ENCODE peak calls at places on chromosomes 1 and 21, in ten cellular contexts. One of them, this sample, is unnamed.
A peak's percentile ranks its signal among the peaks of the same experiment; 100 is the strongest.

GRCh38 chr1:9798236-9799130 is 25.3 kb downstream of the CLSTN1 start:
- DNase-seq in uterus: peak; percentile 72
- DNase-seq in testis: no peak
- DNase-seq in suprapubic skin: peak; percentile 24
- DNase-seq in sigmoid colon: peak; percentile 66
- DNase-seq in IMR-90: peak; percentile 18
- DNase-seq in heart left ventricle: no peak
- DNase-seq in thyroid gland: no peak
- DNase-seq in tibial nerve: no peak
- DNase-seq in right lobe of liver: no peak
- DNase-seq in this sample: no peak

GRCh38 chr1:21451981-21452411 is 12.1 kb downstream of the NBPF3 start:
- DNase-seq in heart left ventricle: no peak
- DNase-seq in IMR-90: peak; percentile 62
- DNase-seq in suprapubic skin: no peak
- DNase-seq in right lobe of liver: no peak
- DNase-seq in thyroid gland: no peak
- DNase-seq in testis: no peak
- DNase-seq in uterus: no peak
- DNase-seq in tibial nerve: no peak
- DNase-seq in sigmoid colon: no peak
- DNase-seq in this sample: no peak

GRCh38 chr1:9721606-9722377 is 70.3 kb downstream of the PIK3CD start:
- DNase-seq in IMR-90: no peak
- DNase-seq in testis: peak; percentile 46
- DNase-seq in heart left ventricle: no peak
- DNase-seq in sigmoid colon: no peak
- DNase-seq in thyroid gland: no peak
- DNase-seq in tibial nerve: no peak
- DNase-seq in suprapubic skin: no peak
- DNase-seq in right lobe of liver: no peak
- DNase-seq in uterus: no peak
- DNase-seq in this sample: no peak

GRCh38 chr1:244272471-244273261 is 179.0 kb downstream of the ADSS2 start:
- DNase-seq in IMR-90: peak; percentile 92
- DNase-seq in uterus: peak; percentile 77
- DNase-seq in right lobe of liver: peak; percentile 72
- DNase-seq in testis: peak; percentile 80
- DNase-seq in thyroid gland: peak; percentile 67
- DNase-seq in suprapubic skin: no peak
- DNase-seq in tibial nerve: peak; percentile 75
- DNase-seq in sigmoid colon: peak; percentile 84
- DNase-seq in heart left ventricle: peak; percentile 68
- DNase-seq in this sample: peak; percentile 76

GRCh38 chr1:9121891-9122409 is 7.0 kb downstream of the GPR157 start:
- DNase-seq in IMR-90: no peak
- DNase-seq in testis: no peak
- DNase-seq in thyroid gland: peak; percentile 38
- DNase-seq in uterus: no peak
- DNase-seq in right lobe of liver: no peak
- DNase-seq in tibial nerve: no peak
- DNase-seq in suprapubic skin: no peak
- DNase-seq in sigmoid colon: no peak
- DNase-seq in heart left ventricle: no peak
- DNase-seq in this sample: no peak

GRCh38 chr1:248622491-248623106 is 12.3 kb downstream of the OR2T11 start:
- DNase-seq in right lobe of liver: no peak
- DNase-seq in suprapubic skin: no peak
- DNase-seq in heart left ventricle: no peak
- DNase-seq in uterus: no peak
- DNase-seq in IMR-90: peak; percentile 0
- DNase-seq in thyroid gland: no peak
- DNase-seq in tibial nerve: no peak
- DNase-seq in testis: no peak
- DNase-seq in sigmoid colon: no peak
- DNase-seq in this sample: no peak

GRCh38 chr21:42364304-42364865 is 1.9 kb downstream of the TFF1 start:
- DNase-seq in tibial nerve: no peak
- DNase-seq in heart left ventricle: no peak
- DNase-seq in IMR-90: no peak
- DNase-seq in uterus: no peak
- DNase-seq in thyroid gland: no peak
- DNase-seq in testis: no peak
- DNase-seq in sigmoid colon: no peak
- DNase-seq in right lobe of liver: no peak
- DNase-seq in suprapubic skin: no peak
- DNase-seq in this sample: no peak

GRCh38 chr1:48061162-48062136 is 64.3 kb upstream of the TRABD2B start:
- DNase-seq in right lobe of liver: peak; percentile 67
- DNase-seq in heart left ventricle: peak; percentile 47
- DNase-seq in testis: peak; percentile 74
- DNase-seq in suprapubic skin: no peak
- DNase-seq in sigmoid colon: no peak
- DNase-seq in uterus: no peak
- DNase-seq in IMR-90: peak; percentile 35
- DNase-seq in tibial nerve: peak; percentile 86
- DNase-seq in thyroid gland: peak; percentile 58
- DNase-seq in this sample: peak; percentile 55

GRCh38 chr1:84103197-84103992 is 40.7 kb upstream of the PRKACB start:
- DNase-seq in uterus: peak; percentile 41
- DNase-seq in sigmoid colon: peak; percentile 77
- DNase-seq in heart left ventricle: peak; percentile 30
- DNase-seq in IMR-90: peak; percentile 93
- DNase-seq in thyroid gland: peak; percentile 58
- DNase-seq in tibial nerve: no peak
- DNase-seq in suprapubic skin: no peak
- DNase-seq in testis: peak; percentile 40
- DNase-seq in right lobe of liver: peak; percentile 44
- DNase-seq in this sample: peak; percentile 56
- H3K27ac ChIP-seq in uterus: no peak overlapping the region
- H3K27ac ChIP-seq in sigmoid colon: no peak overlapping the region
- H3K27ac ChIP-seq in heart left ventricle: no peak overlapping the region
- H3K27ac ChIP-seq in IMR-90: peak overlapping the region; percentile 41
- H3K27ac ChIP-seq in thyroid gland: peak overlapping the region; percentile 22
- H3K27ac ChIP-seq in tibial nerve: no peak overlapping the region
- H3K27ac ChIP-seq in suprapubic skin: no peak overlapping the region
- H3K27ac ChIP-seq in testis: no peak overlapping the region
- H3K27ac ChIP-seq in right lobe of liver: no peak overlapping the region
- H3K27ac ChIP-seq in this sample: no peak overlapping the region

GRCh38 chr1:53060580-53060979 is 1.4 kb upstream of the PODN start:
- DNase-seq in right lobe of liver: no peak
- DNase-seq in testis: peak; percentile 53
- DNase-seq in suprapubic skin: no peak
- DNase-seq in uterus: peak; percentile 69
- DNase-seq in sigmoid colon: peak; percentile 82
- DNase-seq in tibial nerve: peak; percentile 73
- DNase-seq in thyroid gland: no peak
- DNase-seq in heart left ventricle: no peak
- DNase-seq in IMR-90: peak; percentile 81
- DNase-seq in this sample: no peak

GRCh38 chr1:53063744-53064515 is 1.9 kb downstream of the PODN start:
- DNase-seq in IMR-90: no peak
- DNase-seq in suprapubic skin: no peak
- DNase-seq in tibial nerve: no peak
- DNase-seq in sigmoid colon: no peak
- DNase-seq in right lobe of liver: no peak
- DNase-seq in testis: peak; percentile 13
- DNase-seq in thyroid gland: no peak
- DNase-seq in uterus: no peak
- DNase-seq in heart left ventricle: no peak
- DNase-seq in this sample: no peak

GRCh38 chr1:53062731-53063591 is 948 bp downstream of the PODN start:
- DNase-seq in IMR-90: no peak
- DNase-seq in heart left ventricle: no peak
- DNase-seq in thyroid gland: peak; percentile 28
- DNase-seq in sigmoid colon: peak; percentile 69
- DNase-seq in testis: peak; percentile 17
- DNase-seq in uterus: peak; percentile 33
- DNase-seq in suprapubic skin: no peak
- DNase-seq in tibial nerve: no peak
- DNase-seq in right lobe of liver: no peak
- DNase-seq in this sample: no peak

GRCh38 chr1:53061123-53061858 is 722 bp upstream of the PODN start:
- DNase-seq in thyroid gland: peak; percentile 19
- DNase-seq in uterus: peak; percentile 78
- DNase-seq in testis: peak; percentile 76
- DNase-seq in heart left ventricle: no peak
- DNase-seq in tibial nerve: peak; percentile 86
- DNase-seq in right lobe of liver: no peak
- DNase-seq in suprapubic skin: no peak
- DNase-seq in IMR-90: no peak
- DNase-seq in sigmoid colon: peak; percentile 88
- DNase-seq in this sample: no peak

GRCh38 chr1:53061859-53062714 is at the start of gene PODN:
- DNase-seq in IMR-90: no peak
- DNase-seq in heart left ventricle: peak; percentile 40
- DNase-seq in suprapubic skin: no peak
- DNase-seq in right lobe of liver: no peak
- DNase-seq in sigmoid colon: peak; percentile 86
- DNase-seq in tibial nerve: peak; percentile 63
- DNase-seq in uterus: peak; percentile 80
- DNase-seq in testis: peak; percentile 71
- DNase-seq in thyroid gland: peak; percentile 17
- DNase-seq in this sample: no peak
- H3K27me3 ChIP-seq in IMR-90: peaks cover 2% of the 10 kb centered on the region
- H3K27me3 ChIP-seq in heart left ventricle: no peaks in the 10 kb centered on the region
- H3K27me3 ChIP-seq in suprapubic skin: peaks cover 29% of the 10 kb centered on the region
- H3K27me3 ChIP-seq in right lobe of liver: peaks cover 3% of the 10 kb centered on the region
- H3K27me3 ChIP-seq in sigmoid colon: no peaks in the 10 kb centered on the region
- H3K27me3 ChIP-seq in tibial nerve: peaks cover 14% of the 10 kb centered on the region
- H3K27me3 ChIP-seq in uterus: no peaks in the 10 kb centered on the region
- H3K27me3 ChIP-seq in testis: no peaks in the 10 kb centered on the region
- H3K27me3 ChIP-seq in thyroid gland: peaks cover 5% of the 10 kb centered on the region
- H3K27me3 ChIP-seq in this sample: no peaks in the 10 kb centered on the region

DNA sequence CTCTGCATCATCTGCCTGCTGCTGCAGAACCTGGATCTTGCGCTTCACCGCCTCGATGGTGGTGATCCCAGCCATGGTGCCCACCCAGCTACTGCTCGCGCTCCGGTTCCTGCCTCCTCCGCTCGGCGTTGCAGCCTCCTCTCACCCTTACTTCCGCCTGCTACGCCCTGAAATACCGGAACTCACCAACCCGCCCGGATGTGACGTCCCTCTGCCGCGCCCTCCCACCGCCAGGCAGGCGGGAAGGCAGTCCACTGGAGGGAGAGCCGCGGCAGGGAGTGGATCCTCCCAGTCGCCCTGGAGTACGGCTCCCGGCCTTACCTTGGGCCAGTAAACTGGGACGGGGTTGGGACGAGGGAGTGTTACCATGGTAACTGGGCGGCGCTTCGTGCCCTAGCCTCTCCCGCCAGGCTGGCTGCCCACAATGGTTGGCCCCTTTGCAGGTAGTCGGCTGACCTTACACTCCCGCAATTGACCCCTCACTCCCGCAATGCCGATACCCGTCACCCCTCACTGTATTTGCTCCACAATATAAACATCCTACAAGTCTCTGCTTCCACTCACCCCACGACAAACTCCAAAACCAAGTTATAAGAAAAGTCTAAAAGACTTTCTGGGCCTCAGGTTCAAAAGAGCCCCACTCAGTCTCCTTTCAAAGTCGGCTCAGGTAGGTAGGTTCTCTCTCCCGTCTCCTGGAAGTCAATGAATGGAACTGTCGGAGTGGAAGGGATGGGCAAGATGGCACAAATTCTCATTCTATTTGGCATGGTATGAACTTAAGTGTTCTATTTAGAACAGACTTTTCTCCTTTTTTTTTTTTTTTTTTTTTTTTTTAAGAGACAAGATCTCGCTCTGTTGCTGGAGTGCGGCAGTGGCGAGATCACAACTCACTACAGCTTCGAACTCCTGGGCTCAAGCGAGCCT is 8.6 kb downstream of the TPM3 start:
- DNase-seq in IMR-90: peak; percentile 94
- DNase-seq in sigmoid colon: peak; percentile 98
- DNase-seq in heart left ventricle: peak; percentile 95
- DNase-seq in suprapubic skin: peak; percentile 97
- DNase-seq in testis: peak; percentile 98
- DNase-seq in tibial nerve: peak; percentile 94
- DNase-seq in uterus: peak; percentile 95
- DNase-seq in right lobe of liver: peak; percentile 99
- DNase-seq in thyroid gland: peak; percentile 98
- DNase-seq in this sample: peak; percentile 99
- TF ChIP-seq POLR2A in IMR-90: peak; percentile 82
- TF ChIP-seq POLR2A in sigmoid colon: peak; percentile 95
- TF ChIP-seq POLR2A in heart left ventricle: peak; percentile 18
- TF ChIP-seq POLR2A in suprapubic skin: peak; percentile 50
- TF ChIP-seq POLR2A in testis: peak; percentile 99
- TF ChIP-seq POLR2A in tibial nerve: peak; percentile 95
- TF ChIP-seq POLR2A in uterus: peak; percentile 99
- TF ChIP-seq POLR2A in right lobe of liver: peak; percentile 99
- TF ChIP-seq POLR2A in thyroid gland: peak; percentile 99
- TF ChIP-seq POLR2A in this sample: peak; percentile 99

GRCh38 chr1:225446298-225446941 is 18.6 kb upstream of the LBR start:
- DNase-seq in uterus: no peak
- DNase-seq in heart left ventricle: no peak
- DNase-seq in tibial nerve: no peak
- DNase-seq in sigmoid colon: peak; percentile 71
- DNase-seq in right lobe of liver: peak; percentile 42
- DNase-seq in suprapubic skin: peak; percentile 54
- DNase-seq in IMR-90: no peak
- DNase-seq in thyroid gland: no peak
- DNase-seq in testis: no peak
- DNase-seq in this sample: no peak

GRCh38 chr1:225440380-225440957 is 12.6 kb upstream of the LBR start:
- DNase-seq in tibial nerve: no peak
- DNase-seq in testis: no peak
- DNase-seq in uterus: no peak
- DNase-seq in suprapubic skin: peak; percentile 41
- DNase-seq in heart left ventricle: no peak
- DNase-seq in right lobe of liver: no peak
- DNase-seq in thyroid gland: no peak
- DNase-seq in sigmoid colon: no peak
- DNase-seq in IMR-90: no peak
- DNase-seq in this sample: no peak

GRCh38 chr1:225445644-225446297 is 17.9 kb upstream of the LBR start:
- DNase-seq in tibial nerve: no peak
- DNase-seq in sigmoid colon: peak; percentile 79
- DNase-seq in testis: no peak
- DNase-seq in heart left ventricle: no peak
- DNase-seq in thyroid gland: peak; percentile 65
- DNase-seq in suprapubic skin: peak; percentile 45
- DNase-seq in IMR-90: no peak
- DNase-seq in right lobe of liver: peak; percentile 39
- DNase-seq in uterus: no peak
- DNase-seq in this sample: no peak

GRCh38 chr1:225441314-225442119 is 13.7 kb upstream of the LBR start:
- DNase-seq in uterus: no peak
- DNase-seq in thyroid gland: no peak
- DNase-seq in testis: no peak
- DNase-seq in heart left ventricle: no peak
- DNase-seq in suprapubic skin: peak; percentile 43
- DNase-seq in IMR-90: no peak
- DNase-seq in right lobe of liver: peak; percentile 87
- DNase-seq in sigmoid colon: peak; percentile 40
- DNase-seq in tibial nerve: no peak
- DNase-seq in this sample: peak; percentile 64

DNA sequence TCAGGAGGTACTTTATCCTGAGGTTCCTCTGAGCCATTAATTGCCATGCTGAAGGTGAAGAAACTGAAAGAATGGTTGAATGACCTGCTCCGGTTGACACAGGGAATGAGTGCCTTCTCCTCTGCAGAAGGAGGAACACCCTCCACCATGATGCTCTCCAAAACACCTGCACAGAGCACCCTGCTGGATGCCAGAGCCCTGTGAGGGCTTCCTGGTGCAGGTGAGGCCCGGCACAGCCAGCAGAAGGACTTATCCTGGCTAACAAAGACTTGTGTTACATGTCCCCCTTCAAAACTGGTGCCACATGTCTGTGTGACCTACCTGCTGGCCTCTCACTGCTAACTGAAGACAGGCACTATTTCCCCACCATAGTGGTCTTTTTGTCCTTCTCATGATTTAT is 14.3 kb upstream of the LBR start:
- DNase-seq in IMR-90: no peak
- DNase-seq in uterus: no peak
- DNase-seq in thyroid gland: no peak
- DNase-seq in tibial nerve: no peak
- DNase-seq in sigmoid colon: peak; percentile 47
- DNase-seq in testis: no peak
- DNase-seq in suprapubic skin: peak; percentile 26
- DNase-seq in heart left ventricle: no peak
- DNase-seq in right lobe of liver: no peak
- DNase-seq in this sample: no peak
- H3K27ac ChIP-seq in IMR-90: no peak overlapping the region
- H3K27ac ChIP-seq in uterus: peak overlapping the region; percentile 68
- H3K27ac ChIP-seq in thyroid gland: peak overlapping the region; percentile 29
- H3K27ac ChIP-seq in tibial nerve: no peak overlapping the region
- H3K27ac ChIP-seq in sigmoid colon: peak overlapping the region; percentile 46
- H3K27ac ChIP-seq in testis: no peak overlapping the region
- H3K27ac ChIP-seq in suprapubic skin: no peak overlapping the region
- H3K27ac ChIP-seq in heart left ventricle: no peak overlapping the region
- H3K27ac ChIP-seq in right lobe of liver: peak overlapping the region; percentile 87
- H3K27ac ChIP-seq in this sample: peak overlapping the region; percentile 69

This sample was measured in body of pancreas.